ENCODE peak calls at places on chromosome 1, in five cellular contexts. O is testis, M is body of pancreas, V is uterus, W is right lobe of liver. E is an unnamed sample. For H3K4me1, the result is how much of the 10 kb centered on the place peaks cover.

GRCh38 chr1:173914366-173914871 is 2.7 kb downstream of the SERPINC1 start:
- DNase-seq in M (peak), V (no peak), O (peak), W (peak), E (no peak)

GRCh38 chr1:111739222-111739983 is at the start of gene INKA2:
- DNase-seq in O (peak), W (peak), V (peak), M (peak), E (peak)

GRCh38 chr1:201295861-201296260 is 12.6 kb downstream of the PKP1 start:
- DNase-seq in O (no peak), M (no peak), V (no peak), W (no peak), E (no peak)

GRCh38 chr1:201264554-201264953 is 18.8 kb upstream of the PKP1 start:
- DNase-seq in W (no peak), V (no peak), O (no peak), M (no peak), E (peak)

GRCh38 chr1:125118147-125118993 is 3933.6 kb downstream of the SRGAP2C start:
- DNase-seq in V (no peak), M (no peak), W (no peak), O (no peak), E (no peak)

GRCh38 chr1:172823534-172823933 is 164.6 kb downstream of the FASLG start:
- DNase-seq in V (no peak), W (no peak), M (no peak), O (no peak), E (no peak)

GRCh38 chr1:171188388-171189266 is 3.5 kb downstream of the FMO2 start:
- DNase-seq in V (peak), W (peak), M (peak), O (peak), E (no peak)

GRCh38 chr1:85065550-85065949 is 17.2 kb upstream of the MCOLN3 start:
- DNase-seq in M (no peak), O (no peak), V (no peak), W (no peak), E (no peak)

GRCh38 chr1:167081594-167081993 is 8.6 kb downstream of the GPA33 start:
- DNase-seq in V (no peak), M (no peak), W (no peak), O (no peak), E (no peak)

GRCh38 chr1:182630586-182630985 is 26.4 kb upstream of the RGS16 start:
- DNase-seq in V (no peak), M (no peak), W (no peak), O (no peak), E (no peak)

GRCh38 chr1:171087896-171088295 is 2.8 kb upstream of the FMO3 start:
- DNase-seq in O (no peak), V (no peak), W (no peak), M (no peak), E (no peak)

GRCh38 chr1:157691285-157691920 is 9.2 kb downstream of the FCRL3 start:
- DNase-seq in W (no peak), O (no peak), V (no peak), M (no peak), E (no peak)

GRCh38 chr1:39663559-39663958 is 8.3 kb downstream of the NT5C1A start:
- DNase-seq in O (no peak), M (no peak), V (no peak), W (no peak), E (no peak)

GRCh38 chr1:227929746-227930472 is 17.8 kb downstream of the WNT9A start:
- DNase-seq in V (no peak), M (no peak), O (peak), W (peak), E (no peak)

GRCh38 chr1:38071530-38072266 is 25.1 kb upstream of the POU3F1 start:
- DNase-seq in W (no peak), M (no peak), O (no peak), V (no peak), E (no peak)

GRCh38 chr1:35443768-35444518 is 113.3 kb downstream of the KIAA0319L start:
- DNase-seq in W (no peak), V (no peak), O (no peak), M (no peak), E (no peak)

GRCh38 chr1:53450225-53450624 is 9.0 kb upstream of the DMRTB1 start:
- DNase-seq in M (no peak), V (no peak), W (no peak), O (no peak), E (no peak)

GRCh38 chr1:70487910-70488665 is 77.0 kb downstream of the CTH start:
- DNase-seq in M (peak), W (no peak), V (no peak), O (peak), E (no peak)

GRCh38 chr1:18225236-18225904 is 117.8 kb downstream of the IGSF21 start:
- DNase-seq in M (no peak), W (no peak), V (no peak), O (no peak), E (no peak)

GRCh38 chr1:113890816-113891215 is 3.4 kb upstream of the BCL2L15 start:
- DNase-seq in M (no peak), V (no peak), O (no peak), W (no peak), E (no peak)

GRCh38 chr1:232628335-232629214 is 1.4 kb downstream of the SIPA1L2 start:
- DNase-seq in O (peak), V (no peak), W (no peak), M (no peak), E (no peak)

GRCh38 chr1:101260531-101260930 is 23.7 kb downstream of the S1PR1 start:
- DNase-seq in W (no peak), M (no peak), O (no peak), V (no peak), E (no peak)
- H3K4me1 ChIP-seq in W (under half), M (under half), O (under half), V (under half), E (under half)

GRCh38 chr1:186578325-186579016 is 101.8 kb downstream of the PTGS2 start:
- DNase-seq in M (no peak), W (no peak), O (no peak), V (no peak), E (no peak)
- TF ChIP-seq POLR2A in M (no peak), W (no peak), O (no peak), V (no peak), E (no peak)

DNA sequence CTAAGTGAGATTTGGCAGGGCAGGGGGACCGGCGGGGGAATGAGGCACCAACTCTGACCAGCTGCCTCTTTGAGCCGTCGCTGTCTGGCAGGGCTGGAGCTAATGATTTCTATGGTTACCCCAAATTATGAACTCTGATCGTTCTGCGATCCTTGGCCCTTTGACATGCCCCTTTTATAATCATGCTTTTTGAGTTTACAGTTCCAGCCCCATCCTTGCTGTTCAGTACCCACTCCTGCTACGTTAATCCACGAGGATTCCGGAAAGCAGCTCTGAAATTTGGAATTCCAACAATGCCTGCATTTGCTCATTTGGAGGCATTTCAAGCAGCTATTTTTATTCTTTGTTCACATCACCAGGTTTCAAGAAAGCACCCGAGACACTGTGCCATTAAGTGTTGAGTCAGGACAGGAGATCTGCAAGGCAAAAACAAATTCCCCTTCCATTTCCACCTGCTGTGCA is 54.7 kb upstream of the LBR start:
- DNase-seq in V (no peak), M (no peak), O (no peak), W (no peak), E (peak)
- H3K4me1 ChIP-seq in V (under half), M (under half), O (under half), W (under half), E (under half)

GRCh38 chr1:1371354-1371740 is 3.7 kb downstream of the AURKAIP1 start:
- DNase-seq in W (no peak), V (no peak), O (no peak), M (no peak), E (no peak)
- TF ChIP-seq POLR2A in W (no peak), V (no peak), O (no peak), M (no peak), E (no peak)

GRCh38 chr1:2229921-2230700 is 2.0 kb downstream of the SKI start:
- DNase-seq in M (no peak), W (peak), O (peak), V (peak), E (no peak)

GRCh38 chr1:2227341-2228156 is 570 bp upstream of the SKI start:
- DNase-seq in V (peak), O (peak), W (peak), M (peak), E (peak)

GRCh38 chr1:2228157-2228594 is at the start of gene SKI:
- DNase-seq in M (no peak), W (no peak), V (no peak), O (no peak), E (no peak)

GRCh38 chr1:2229032-2229920 is 1.2 kb downstream of the SKI start:
- DNase-seq in O (peak), V (peak), W (peak), M (peak), E (peak)

GRCh38 chr1:2228684-2229031 is 539 bp downstream of the SKI start:
- DNase-seq in W (peak), O (no peak), M (peak), V (no peak), E (no peak)
- H3K4me1 ChIP-seq in W (under half), O (under half), M (half or more), V (under half), E (under half)

GRCh38 chr1:192436441-192437078 is 119.8 kb downstream of the RGS21 start:
- DNase-seq in V (no peak), O (no peak), W (no peak), M (no peak), E (no peak)

GRCh38 chr1:192441492-192441891 is 124.7 kb downstream of the RGS21 start:
- DNase-seq in W (no peak), O (no peak), M (no peak), V (no peak), E (no peak)

GRCh38 chr1:192435704-192436103 is 118.9 kb downstream of the RGS21 start:
- DNase-seq in M (no peak), O (no peak), W (no peak), V (no peak), E (no peak)

GRCh38 chr1:192442736-192443135 is 125.9 kb downstream of the RGS21 start:
- DNase-seq in M (no peak), V (no peak), O (no peak), W (no peak), E (no peak)

DNA sequence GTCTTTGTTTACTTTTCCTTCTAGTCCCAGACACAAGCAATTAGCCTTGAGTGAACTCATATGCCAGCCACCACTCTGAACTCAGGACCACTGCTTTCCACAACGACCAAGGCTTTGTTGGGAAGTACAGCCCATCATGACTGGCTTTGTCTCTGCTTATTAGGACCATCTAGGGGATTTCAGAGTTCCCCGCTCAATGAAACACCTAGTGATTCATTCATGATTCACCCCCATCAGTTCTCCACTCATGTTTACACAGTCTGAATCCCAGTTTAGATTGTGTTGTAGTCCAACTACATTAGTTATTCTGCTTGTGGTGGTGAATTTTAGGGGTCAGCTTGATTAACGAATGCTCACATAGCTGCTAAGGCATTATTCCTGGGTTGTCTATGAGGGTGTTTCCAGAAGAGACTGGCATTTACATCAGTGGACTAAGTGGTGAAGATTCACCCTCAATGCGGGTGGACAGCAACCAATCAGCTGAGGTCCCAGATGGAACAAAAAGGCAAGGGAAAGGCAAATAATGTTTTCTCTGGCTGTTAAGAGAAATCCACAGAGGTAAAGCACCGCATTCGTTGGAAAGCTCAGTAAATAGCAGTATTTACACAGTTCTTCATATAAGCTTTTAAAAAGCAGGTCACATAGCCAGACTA is 122.7 kb downstream of the RGS21 start:
- DNase-seq in V (no peak), M (no peak), O (no peak), W (no peak), E (no peak)
- TF ChIP-seq POLR2A in V (no peak), M (no peak), O (no peak), W (no peak), E (no peak)

GRCh38 chr1:96522927-96523326 is 198.7 kb upstream of the PTBP2 start:
- DNase-seq in M (no peak), O (no peak), W (no peak), V (no peak), E (no peak)
- H3K4me1 ChIP-seq in M (under half), O (under half), W (under half), V (under half), E (under half)

DNA sequence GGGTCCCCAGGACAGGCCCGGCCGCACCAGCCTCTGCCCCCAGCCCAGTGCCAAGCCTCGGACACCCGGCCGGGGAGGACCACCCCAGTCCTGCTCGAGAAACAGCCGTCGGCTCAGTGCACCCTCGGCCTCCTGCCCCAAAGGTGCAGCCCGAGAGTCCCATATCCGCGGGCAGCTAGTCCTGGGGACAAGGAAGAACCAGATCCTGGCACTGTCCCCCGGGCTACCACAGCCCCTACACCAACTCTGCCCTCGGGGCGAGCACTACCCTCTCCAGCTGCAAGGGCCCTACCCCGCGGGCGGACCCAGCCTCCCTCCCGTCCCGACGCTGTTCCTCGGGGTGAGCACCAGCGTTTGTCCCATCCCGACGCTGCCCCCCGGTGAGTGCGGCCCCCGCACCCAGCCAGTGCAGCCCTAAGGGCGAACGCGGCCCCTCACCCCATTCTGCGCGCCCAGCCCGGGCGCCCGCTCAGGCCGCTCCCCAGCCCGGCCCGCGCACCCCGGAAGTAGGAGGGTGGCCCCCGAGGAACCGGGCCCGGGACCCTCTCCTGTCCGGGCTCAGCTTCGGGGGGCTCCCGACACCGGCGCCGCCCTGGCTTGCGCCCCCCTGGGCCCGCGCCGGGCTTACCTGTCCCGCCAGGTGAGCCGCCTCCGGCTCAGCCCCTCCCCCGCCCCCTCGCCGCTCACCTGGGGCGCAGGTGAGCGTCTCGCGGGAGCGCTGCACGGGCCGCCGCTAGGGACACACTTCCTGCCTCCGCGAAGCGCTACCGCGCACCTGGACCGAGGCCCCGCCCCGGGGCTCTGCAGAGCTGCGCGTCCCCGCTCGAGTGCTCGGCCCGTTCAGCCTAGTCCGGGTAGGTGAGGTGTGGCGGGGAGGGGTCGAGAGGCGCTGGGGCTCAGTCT is at the start of gene KDF1:
- DNase-seq in V (no peak), W (peak), M (peak), O (peak), E (no peak)
- TF ChIP-seq POLR2A in V (no peak), W (peak), M (peak), O (no peak), E (no peak)